ENCODE peak calls at places on chromosomes 11 and 22, in six cellular contexts. One of them, this sample, is unnamed.

GRCh38 chr11:17755891-17756290 is 21.3 kb downstream of the KCNC1 start:
- DNase-seq in H1: no peak
- DNase-seq in SK-N-SH: no peak
- DNase-seq in K562: no peak
- DNase-seq in GM12891: no peak
- DNase-seq in HepG2: no peak
- DNase-seq in this sample: no peak

GRCh38 chr11:119169272-119169719 is 771 bp downstream of the NLRX1 start:
- DNase-seq in H1: peak
- DNase-seq in SK-N-SH: no peak
- DNase-seq in K562: no peak
- DNase-seq in GM12891: peak
- DNase-seq in HepG2: peak
- DNase-seq in this sample: peak

GRCh38 chr22:42305967-42306366 is 35.5 kb upstream of the TCF20 start:
- DNase-seq in H1: no peak
- DNase-seq in SK-N-SH: no peak
- DNase-seq in K562: no peak
- DNase-seq in GM12891: no peak
- DNase-seq in HepG2: no peak
- DNase-seq in this sample: no peak

GRCh38 chr11:9253086-9253485 is 12.1 kb downstream of the DENND5A start:
- DNase-seq in H1: no peak
- DNase-seq in SK-N-SH: no peak
- DNase-seq in K562: no peak
- DNase-seq in GM12891: no peak
- DNase-seq in HepG2: no peak
- DNase-seq in this sample: no peak

GRCh38 chr11:118694185-118694584 is 14.7 kb upstream of the TREH start:
- DNase-seq in H1: no peak
- DNase-seq in SK-N-SH: no peak
- DNase-seq in K562: no peak
- DNase-seq in GM12891: no peak
- DNase-seq in HepG2: no peak
- DNase-seq in this sample: no peak

GRCh38 chr11:1920128-1920908 is 815 bp downstream of the TNNT3 start:
- DNase-seq in H1: no peak
- DNase-seq in SK-N-SH: peak
- DNase-seq in K562: no peak
- DNase-seq in GM12891: no peak
- DNase-seq in HepG2: no peak
- DNase-seq in this sample: no peak

GRCh38 chr11:126104420-126104819 is 41.8 kb upstream of the CDON start:
- DNase-seq in H1: peak
- DNase-seq in SK-N-SH: no peak
- DNase-seq in K562: no peak
- DNase-seq in GM12891: no peak
- DNase-seq in HepG2: no peak
- DNase-seq in this sample: no peak

GRCh38 chr11:119832132-119832531 is 103.1 kb upstream of the NECTIN1 start:
- DNase-seq in H1: no peak
- DNase-seq in SK-N-SH: peak
- DNase-seq in K562: no peak
- DNase-seq in GM12891: no peak
- DNase-seq in HepG2: no peak
- DNase-seq in this sample: no peak

GRCh38 chr22:35489225-35489624 is 51.4 kb upstream of the RASD2 start:
- DNase-seq in H1: no peak
- DNase-seq in SK-N-SH: peak
- DNase-seq in K562: no peak
- DNase-seq in GM12891: no peak
- DNase-seq in HepG2: no peak
- DNase-seq in this sample: no peak

GRCh38 chr11:123702137-123702536 is 39.3 kb downstream of the ZNF202 start:
- DNase-seq in H1: no peak
- DNase-seq in SK-N-SH: no peak
- DNase-seq in K562: no peak
- DNase-seq in GM12891: no peak
- DNase-seq in HepG2: no peak
- DNase-seq in this sample: no peak
- TF ChIP-seq TAF1 in H1: no peak
- TF ChIP-seq TAF1 in SK-N-SH: no peak
- TF ChIP-seq TAF1 in K562: no peak
- TF ChIP-seq TAF1 in GM12891: no peak
- TF ChIP-seq TAF1 in HepG2: no peak
- TF ChIP-seq TAF1 in this sample: no peak

GRCh38 chr22:39317084-39317755 is 2.2 kb downstream of the RPL3 start:
- DNase-seq in H1: no peak
- DNase-seq in SK-N-SH: no peak
- DNase-seq in K562: no peak
- DNase-seq in GM12891: no peak
- DNase-seq in HepG2: no peak
- DNase-seq in this sample: no peak
- TF ChIP-seq POLR2AphosphoS5 in H1: no peak
- TF ChIP-seq POLR2AphosphoS5 in SK-N-SH: no peak
- TF ChIP-seq POLR2AphosphoS5 in K562: no peak
- TF ChIP-seq POLR2AphosphoS5 in GM12891: peak
- TF ChIP-seq POLR2AphosphoS5 in HepG2: no peak
- TF ChIP-seq POLR2AphosphoS5 in this sample: no peak

GRCh38 chr11:112082729-112083128 is 3.8 kb downstream of the TIMM8B start:
- DNase-seq in H1: no peak
- DNase-seq in SK-N-SH: no peak
- DNase-seq in K562: no peak
- DNase-seq in GM12891: no peak
- DNase-seq in HepG2: no peak
- DNase-seq in this sample: no peak
- TF ChIP-seq TAF1 in H1: no peak
- TF ChIP-seq TAF1 in SK-N-SH: no peak
- TF ChIP-seq TAF1 in K562: no peak
- TF ChIP-seq TAF1 in GM12891: no peak
- TF ChIP-seq TAF1 in HepG2: no peak
- TF ChIP-seq TAF1 in this sample: no peak

GRCh38 chr22:37996515-37997246 is 12.3 kb upstream of the SOX10 start:
- DNase-seq in H1: no peak
- DNase-seq in SK-N-SH: no peak
- DNase-seq in K562: no peak
- DNase-seq in GM12891: no peak
- DNase-seq in HepG2: no peak
- DNase-seq in this sample: no peak
- TF ChIP-seq POLR2AphosphoS5 in H1: no peak
- TF ChIP-seq POLR2AphosphoS5 in SK-N-SH: no peak
- TF ChIP-seq POLR2AphosphoS5 in K562: no peak
- TF ChIP-seq POLR2AphosphoS5 in GM12891: no peak
- TF ChIP-seq POLR2AphosphoS5 in HepG2: no peak
- TF ChIP-seq POLR2AphosphoS5 in this sample: no peak

GRCh38 chr22:19770349-19771220 is 10.0 kb downstream of the TBX1 start:
- DNase-seq in H1: no peak
- DNase-seq in SK-N-SH: no peak
- DNase-seq in K562: no peak
- DNase-seq in GM12891: no peak
- DNase-seq in HepG2: no peak
- DNase-seq in this sample: no peak
- TF ChIP-seq TAF1 in H1: no peak
- TF ChIP-seq TAF1 in SK-N-SH: no peak
- TF ChIP-seq TAF1 in K562: no peak
- TF ChIP-seq TAF1 in GM12891: no peak
- TF ChIP-seq TAF1 in HepG2: no peak
- TF ChIP-seq TAF1 in this sample: no peak

GRCh38 chr22:31943206-31943975 is 944 bp upstream of the YWHAH start:
- DNase-seq in H1: no peak
- DNase-seq in SK-N-SH: no peak
- DNase-seq in K562: no peak
- DNase-seq in GM12891: no peak
- DNase-seq in HepG2: no peak
- DNase-seq in this sample: no peak
- TF ChIP-seq POLR2AphosphoS5 in H1: peak
- TF ChIP-seq POLR2AphosphoS5 in SK-N-SH: no peak
- TF ChIP-seq POLR2AphosphoS5 in K562: no peak
- TF ChIP-seq POLR2AphosphoS5 in GM12891: no peak
- TF ChIP-seq POLR2AphosphoS5 in HepG2: peak
- TF ChIP-seq POLR2AphosphoS5 in this sample: no peak

DNA sequence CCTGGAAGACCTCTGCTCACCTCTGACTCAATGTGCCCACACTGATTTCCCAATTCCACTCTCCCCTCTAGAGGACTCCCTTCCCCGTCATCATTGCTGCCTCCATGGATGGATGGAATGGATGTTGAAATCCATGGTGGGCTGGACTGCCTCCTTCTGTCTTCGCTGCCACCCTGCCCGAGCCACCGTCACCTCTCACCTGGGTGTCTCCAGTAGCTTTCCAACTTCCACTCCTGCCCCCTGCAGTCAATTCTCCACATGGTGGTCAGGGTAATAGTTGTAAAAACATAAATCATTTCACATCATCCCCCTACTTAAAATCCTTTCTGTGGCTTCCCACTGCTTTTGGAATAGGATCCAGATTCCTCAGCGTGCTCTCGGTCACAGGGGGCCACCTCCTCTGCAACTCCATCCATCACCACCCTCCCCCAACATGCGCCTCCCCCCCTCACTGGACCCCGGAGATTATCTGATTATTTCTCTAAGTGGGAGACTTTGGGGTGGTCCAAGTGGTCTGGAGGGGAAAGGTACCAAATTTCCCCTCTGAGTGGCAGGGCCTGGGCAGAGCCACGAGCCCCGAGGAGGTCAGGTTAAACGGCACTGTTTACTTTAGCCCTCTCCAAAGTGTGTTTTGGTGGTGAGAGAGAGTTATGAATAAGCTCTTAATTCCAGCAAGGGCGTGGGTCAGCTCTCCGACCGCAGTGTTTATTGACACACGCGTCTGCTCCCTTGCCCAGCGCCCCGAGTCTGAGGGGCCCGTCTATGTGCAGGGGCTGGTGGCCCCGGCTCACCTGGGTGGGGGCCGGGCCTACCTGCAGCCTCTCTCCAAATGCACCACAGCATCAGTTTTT is 313.7 kb downstream of the MN1 start:
- DNase-seq in H1: no peak
- DNase-seq in SK-N-SH: no peak
- DNase-seq in K562: no peak
- DNase-seq in GM12891: no peak
- DNase-seq in HepG2: peak
- DNase-seq in this sample: no peak
- TF ChIP-seq TAF1 in H1: no peak
- TF ChIP-seq TAF1 in SK-N-SH: no peak
- TF ChIP-seq TAF1 in K562: no peak
- TF ChIP-seq TAF1 in GM12891: no peak
- TF ChIP-seq TAF1 in HepG2: no peak
- TF ChIP-seq TAF1 in this sample: no peak

GRCh38 chr22:37752189-37753061 is 55.3 kb upstream of the GCAT start:
- DNase-seq in H1: no peak
- DNase-seq in SK-N-SH: peak
- DNase-seq in K562: no peak
- DNase-seq in GM12891: no peak
- DNase-seq in HepG2: peak
- DNase-seq in this sample: no peak
- TF ChIP-seq POLR2AphosphoS5 in H1: no peak
- TF ChIP-seq POLR2AphosphoS5 in SK-N-SH: peak
- TF ChIP-seq POLR2AphosphoS5 in K562: no peak
- TF ChIP-seq POLR2AphosphoS5 in GM12891: no peak
- TF ChIP-seq POLR2AphosphoS5 in HepG2: no peak
- TF ChIP-seq POLR2AphosphoS5 in this sample: no peak